ENCODE peak calls at places on chromosome 7, in seven cellular contexts. C is NB4, Z is IMR-90, J is osteoblast, A is heart left ventricle, E is transverse colon, D is right atrium auricular region. Y is an unnamed sample.

GRCh38 chr7:22193361-22194016 is 163.5 kb downstream of the RAPGEF5 start:
- DNase-seq in J (no peak), C (no peak), A (peak), D (no peak), Z (peak), E (no peak), Y (no peak)

GRCh38 chr7:128076831-128077271 is 45.6 kb upstream of the LRRC4 start:
- DNase-seq in J (no peak), Z (no peak), C (peak), A (peak), D (peak), E (peak), Y (no peak)

GRCh38 chr7:8594115-8594514 is 160.7 kb downstream of the NXPH1 start:
- DNase-seq in A (no peak), Z (no peak), D (no peak), J (no peak), C (no peak), E (no peak), Y (no peak)

GRCh38 chr7:2993868-2994267 is 49.8 kb downstream of the CARD11 start:
- DNase-seq in Z (no peak), J (no peak), A (no peak), E (peak), D (no peak), C (no peak), Y (no peak)

GRCh38 chr7:69564454-69565417 is 33.5 kb upstream of the AUTS2 start:
- DNase-seq in A (peak), Z (no peak), D (no peak), J (peak), C (peak), E (no peak), Y (no peak)

GRCh38 chr7:122300607-122301079 is 3.9 kb downstream of the FEZF1 start:
- DNase-seq in Z (no peak), E (no peak), A (no peak), C (no peak), D (no peak), J (peak), Y (peak)

GRCh38 chr7:101990811-101991418 is 173.5 kb downstream of the CUX1 start:
- DNase-seq in A (no peak), D (no peak), C (peak), J (no peak), Z (no peak), E (peak), Y (no peak)

GRCh38 chr7:13933106-13933505 is 56.4 kb downstream of the ETV1 start:
- DNase-seq in E (no peak), A (no peak), J (peak), C (no peak), D (no peak), Z (peak), Y (no peak)

GRCh38 chr7:145269418-145270161 is 433.7 kb upstream of the TPK1 start:
- DNase-seq in A (no peak), C (peak), Z (no peak), D (no peak), E (no peak), J (no peak), Y (no peak)

GRCh38 chr7:48101880-48102448 is 12.9 kb downstream of the UPP1 start:
- DNase-seq in Z (no peak), C (peak), A (no peak), D (no peak), E (no peak), J (no peak), Y (no peak)

GRCh38 chr7:15334524-15335269 is 227.1 kb downstream of the AGMO start:
- DNase-seq in A (no peak), D (no peak), E (no peak), C (no peak), J (no peak), Z (no peak), Y (no peak)

GRCh38 chr7:29258951-29259350 is 64.4 kb downstream of the CHN2 start:
- DNase-seq in J (no peak), D (no peak), C (no peak), E (no peak), Z (no peak), A (no peak), Y (no peak)

GRCh38 chr7:99928994-99929729 is at the start of gene GJC3:
- DNase-seq in A (peak), J (peak), Z (peak), D (peak), C (peak), E (peak), Y (no peak)

GRCh38 chr7:111168182-111168581 is 77.3 kb downstream of the LRRN3 start:
- DNase-seq in J (no peak), C (no peak), A (no peak), Z (peak), D (no peak), E (no peak), Y (peak)

GRCh38 chr7:44292876-44293560 is 32.4 kb downstream of the CAMK2B start:
- DNase-seq in C (no peak), Z (no peak), J (peak), E (peak), A (peak), D (peak), Y (no peak)

GRCh38 chr7:122886357-122887081 is at the start of gene CADPS2:
- DNase-seq in D (peak), Z (peak), E (peak), A (peak), J (peak), C (no peak), Y (peak)

GRCh38 chr7:47539398-47540052 is 42.4 kb downstream of the TNS3 start:
- DNase-seq in J (peak), D (no peak), E (no peak), A (no peak), Z (peak), C (no peak), Y (no peak)

GRCh38 chr7:115260381-115260780 is 338.5 kb downstream of the MDFIC start:
- DNase-seq in J (no peak), D (no peak), E (no peak), Z (peak), A (no peak), C (no peak), Y (no peak)

GRCh38 chr7:96380111-96380512 is 58.2 kb upstream of the SLC25A13 start:
- DNase-seq in J (no peak), Z (no peak), E (no peak), C (no peak), D (no peak), A (no peak), Y (no peak)

GRCh38 chr7:2405201-2405600 is 1.8 kb downstream of the CHST12 start:
- DNase-seq in Z (no peak), A (no peak), C (no peak), J (peak), E (no peak), D (no peak), Y (no peak)

GRCh38 chr7:114879554-114879953 is 42.3 kb upstream of the MDFIC start:
- DNase-seq in C (no peak), A (no peak), E (no peak), J (no peak), Z (peak), D (no peak), Y (no peak)

GRCh38 chr7:111593343-111593742 is 31.1 kb upstream of the IMMP2L start:
- DNase-seq in E (no peak), J (no peak), D (no peak), A (no peak), C (no peak), Z (no peak), Y (no peak)

GRCh38 chr7:51665045-51665785 is 348.6 kb upstream of the COBL start:
- DNase-seq in C (peak), E (no peak), J (no peak), D (no peak), A (no peak), Z (no peak), Y (no peak)

GRCh38 chr7:99623091-99623693 is 6.4 kb downstream of the ZSCAN25 start:
- DNase-seq in E (no peak), J (no peak), Z (no peak), C (peak), D (peak), A (no peak), Y (no peak)

GRCh38 chr7:137592232-137592896 is 248.8 kb upstream of the PTN start:
- DNase-seq in Z (peak), J (peak), C (peak), E (peak), D (peak), A (peak), Y (no peak)

GRCh38 chr7:36244429-36244828 is 91.4 kb downstream of the EEPD1 start:
- DNase-seq in D (no peak), A (no peak), E (no peak), J (no peak), Z (no peak), C (no peak), Y (no peak)

GRCh38 chr7:155224116-155224811 is 73.4 kb upstream of the INSIG1 start:
- DNase-seq in A (no peak), E (no peak), J (peak), Z (no peak), D (no peak), C (no peak), Y (no peak)

GRCh38 chr7:142566291-142566690 is 183.0 kb upstream of the PRSS1 start:
- DNase-seq in E (no peak), J (no peak), A (no peak), C (no peak), Z (no peak), D (no peak), Y (no peak)

GRCh38 chr7:74483402-74484336 is 30.0 kb downstream of the GTF2IRD1 start:
- DNase-seq in A (peak), C (no peak), D (no peak), J (peak), Z (peak), E (no peak), Y (peak)

GRCh38 chr7:44448456-44448855 is 42.0 kb downstream of the NUDCD3 start:
- DNase-seq in C (no peak), J (no peak), A (no peak), D (no peak), Z (peak), E (no peak), Y (no peak)

GRCh38 chr7:48088559-48089414 is at the start of gene UPP1:
- DNase-seq in J (peak), E (peak), Z (peak), D (peak), C (peak), A (peak), Y (peak)

GRCh38 chr7:156560075-156560474 is 80.5 kb upstream of the RNF32 start:
- DNase-seq in J (no peak), Z (no peak), E (no peak), D (peak), A (no peak), C (peak), Y (no peak)

GRCh38 chr7:100398239-100398638 is 25.0 kb downstream of the PILRA start:
- DNase-seq in C (no peak), A (no peak), Z (no peak), J (no peak), E (no peak), D (no peak), Y (no peak)

GRCh38 chr7:123748171-123748733 is 551 bp downstream of the WASL start:
- DNase-seq in E (peak), D (peak), C (peak), Z (peak), J (peak), A (peak), Y (no peak)

DNA sequence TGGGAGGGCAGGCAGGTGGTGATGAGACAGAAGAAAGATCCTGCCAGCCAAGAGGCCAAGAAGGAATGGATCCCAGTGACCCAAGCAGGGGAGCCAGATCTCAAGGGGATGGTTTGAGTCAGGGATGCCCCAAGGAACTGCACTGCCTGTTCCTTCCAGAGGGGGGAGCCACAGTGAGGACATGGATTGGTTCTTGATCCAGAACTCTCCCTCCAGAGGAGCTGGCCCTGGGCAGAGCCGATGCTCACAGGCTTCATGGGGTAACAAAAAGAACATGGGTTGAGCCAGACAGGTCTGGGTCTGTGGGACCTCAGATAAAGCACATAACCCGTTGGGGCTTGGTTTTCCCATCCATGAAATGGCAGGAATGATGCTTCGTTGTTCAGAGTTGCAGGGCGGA is 4.6 kb upstream of the DENND2A start:
- DNase-seq in J (peak), Z (no peak), E (no peak), D (no peak), C (peak), A (no peak), Y (no peak)
- TF ChIP-seq CTCF in J (peak), Z (peak), E (no peak), D (no peak), C (peak), A (peak), Y (peak)

GRCh38 chr7:27123021-27123476 is 7.5 kb downstream of the HOXA4 start:
- DNase-seq in J (peak), E (no peak), C (no peak), Z (peak), A (no peak), D (no peak), Y (no peak)
- H3K4me3 ChIP-seq in J (no peak), E (peak), C (no peak), Z (peak), A (peak), D (no peak), Y (no peak)

GRCh38 chr7:108972009-108972408 is 402.3 kb downstream of the DNAJB9 start:
- DNase-seq in D (no peak), A (no peak), E (no peak), Z (no peak), C (no peak), J (no peak), Y (no peak)

DNA sequence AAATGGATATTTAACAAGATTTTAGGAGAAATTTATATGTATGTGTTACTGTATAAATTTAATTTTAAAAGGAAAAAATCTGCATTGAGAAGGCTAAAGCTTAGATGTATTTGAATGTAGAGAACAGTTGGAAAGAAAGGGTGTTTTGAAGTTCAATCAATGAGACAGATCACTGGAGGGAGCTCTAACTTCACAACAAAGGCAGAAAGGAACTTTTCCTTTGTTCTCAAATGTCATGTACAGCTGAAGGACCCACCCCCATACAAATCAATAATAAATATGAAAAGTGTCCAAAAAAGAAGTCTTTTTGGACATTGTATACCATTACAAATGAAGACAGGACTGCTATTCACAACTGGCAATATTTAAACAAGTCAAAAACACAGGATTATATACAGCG is 403.4 kb downstream of the DNAJB9 start:
- DNase-seq in J (no peak), Z (no peak), A (no peak), D (no peak), E (no peak), C (peak), Y (no peak)
- TF ChIP-seq CTCF in J (no peak), Z (no peak), A (no peak), D (no peak), E (no peak), C (no peak), Y (peak)

DNA sequence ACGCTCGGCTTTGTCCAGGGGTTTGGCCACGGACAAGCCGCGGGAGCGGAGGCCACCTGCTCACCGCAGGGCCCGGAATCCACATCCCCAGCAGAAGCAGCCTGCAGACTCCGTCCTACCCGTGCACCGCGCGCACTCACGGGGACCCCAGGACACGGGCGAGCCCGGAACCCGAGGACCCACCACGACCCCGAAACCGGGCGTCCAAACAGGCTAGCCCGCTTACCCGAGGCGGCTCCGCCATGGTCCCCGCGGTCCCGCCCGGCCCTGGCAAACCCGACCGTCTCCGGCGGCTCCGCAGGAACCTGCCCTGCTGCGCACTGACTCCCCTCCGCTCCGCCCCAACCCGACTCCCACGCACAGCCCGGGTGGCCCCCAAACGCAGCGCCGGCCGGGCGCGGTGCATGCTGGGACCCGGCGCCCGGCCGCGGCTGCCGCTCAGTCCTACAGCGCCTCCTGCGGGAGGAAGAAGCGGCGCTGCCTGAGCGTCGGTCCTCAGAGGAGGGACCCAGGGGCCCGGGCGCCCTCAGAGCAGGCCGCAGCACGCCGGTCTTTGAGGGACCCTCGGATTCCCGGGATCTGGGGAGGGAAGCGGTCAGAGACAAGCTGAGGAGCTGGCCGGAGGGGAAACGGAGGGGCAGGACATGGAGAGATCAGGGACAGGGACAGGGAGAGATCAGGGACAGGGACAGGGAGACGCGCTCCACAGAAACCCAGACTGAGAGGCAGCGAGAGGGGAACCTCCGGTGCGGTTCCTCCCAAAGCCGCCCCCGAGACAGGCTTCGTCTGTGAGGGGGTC is at the start of gene ZNF786:
- DNase-seq in D (peak), C (peak), A (peak), Z (peak), J (peak), E (peak), Y (peak)
- H3K4me3 ChIP-seq in D (peak), C (peak), A (peak), Z (peak), J (peak), E (peak), Y (peak)

GRCh38 chr7:159114981-159115380 is 29.7 kb downstream of the VIPR2 start:
- DNase-seq in A (no peak), E (no peak), Z (no peak), J (no peak), D (no peak), C (no peak), Y (no peak)
- TF ChIP-seq CTCF in A (no peak), E (no peak), Z (no peak), J (no peak), D (no peak), C (no peak), Y (no peak)

DNA sequence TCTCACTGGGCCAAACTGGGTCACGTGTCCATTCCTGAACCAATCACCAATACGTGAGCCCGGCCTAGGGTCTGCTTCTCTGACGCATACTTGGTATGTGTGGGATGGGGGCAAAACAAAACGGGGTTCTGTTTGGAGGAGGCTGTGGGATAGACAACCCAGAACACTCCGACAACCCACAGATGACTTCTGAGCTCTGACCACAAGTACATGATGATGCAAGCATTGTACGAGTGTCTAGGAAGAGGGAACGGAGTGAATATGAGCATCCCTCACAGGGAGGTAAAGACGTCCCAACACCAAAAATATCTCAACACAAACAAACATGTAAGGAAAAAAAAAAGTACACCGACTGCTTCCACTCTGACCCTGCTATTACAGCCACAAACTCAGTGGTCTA is 5.6 kb downstream of the DAGLB start:
- DNase-seq in E (no peak), A (no peak), J (no peak), Z (peak), D (no peak), C (peak), Y (no peak)
- H3K4me3 ChIP-seq in E (no peak), A (no peak), J (no peak), Z (no peak), D (no peak), C (no peak), Y (no peak)

DNA sequence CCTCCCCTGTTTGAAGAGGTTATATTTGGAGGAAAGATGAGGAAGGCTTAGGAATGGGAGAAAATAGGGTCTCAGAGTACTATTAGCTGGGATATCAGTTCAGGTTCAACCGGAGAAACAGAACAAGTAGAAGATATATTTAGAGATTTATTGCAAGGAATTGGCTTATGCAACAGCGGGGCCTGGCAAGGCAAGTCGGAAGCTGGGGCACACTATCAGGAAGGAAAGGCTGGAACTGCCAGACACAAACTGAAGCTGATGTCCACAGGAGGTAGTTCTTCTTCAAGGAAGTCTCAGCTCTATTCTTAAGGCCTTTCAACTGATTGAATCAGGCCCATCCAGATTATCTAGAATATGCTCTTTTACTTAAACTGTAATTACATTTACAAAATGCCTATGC is 939.6 kb upstream of the C7orf33 start:
- DNase-seq in J (no peak), A (no peak), C (no peak), E (no peak), D (no peak), Z (no peak), Y (no peak)
- TF ChIP-seq CTCF in J (no peak), A (no peak), C (no peak), E (no peak), D (no peak), Z (no peak), Y (no peak)

GRCh38 chr7:55555160-55555559 is 17.1 kb downstream of the VOPP1 start:
- DNase-seq in Z (no peak), J (no peak), E (no peak), C (no peak), D (no peak), A (no peak), Y (no peak)

GRCh38 chr7:55558962-55559920 is 13.1 kb downstream of the VOPP1 start:
- DNase-seq in Z (no peak), D (no peak), A (no peak), E (no peak), J (peak), C (no peak), Y (no peak)

GRCh38 chr7:55556492-55556891 is 15.8 kb downstream of the VOPP1 start:
- DNase-seq in Z (no peak), J (no peak), C (no peak), E (no peak), D (no peak), A (no peak), Y (no peak)

GRCh38 chr7:55556031-55556430 is 16.3 kb downstream of the VOPP1 start:
- DNase-seq in J (no peak), C (no peak), D (no peak), A (no peak), E (no peak), Z (no peak), Y (no peak)

DNA sequence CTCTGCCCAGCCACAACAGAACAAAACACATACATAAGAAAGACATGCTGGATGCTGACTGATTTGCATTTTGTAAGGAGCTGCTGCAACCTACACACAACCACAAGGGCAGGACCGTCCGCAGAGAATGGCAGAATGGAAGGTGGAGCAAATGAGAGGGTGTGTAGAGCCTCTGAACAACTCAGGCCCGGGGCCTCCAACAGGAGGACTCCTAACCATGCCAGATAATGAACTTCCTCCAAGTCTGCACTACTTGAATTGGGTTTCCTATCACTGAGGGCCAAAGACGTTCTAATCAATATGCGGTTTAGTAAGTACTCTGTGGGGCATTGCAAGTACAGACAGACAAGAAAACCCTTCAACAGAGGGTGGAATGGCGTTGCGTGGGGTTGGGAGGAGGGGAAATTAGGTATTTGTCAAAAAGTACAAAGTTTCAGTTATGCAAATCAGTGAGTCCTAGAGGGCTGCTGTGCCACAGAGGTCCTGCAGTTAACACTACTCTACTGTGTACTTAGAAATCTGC is 14.6 kb downstream of the VOPP1 start:
- DNase-seq in Z (no peak), J (no peak), A (no peak), E (no peak), C (no peak), D (no peak), Y (no peak)
- H3K4me3 ChIP-seq in Z (no peak), J (no peak), A (no peak), E (no peak), C (no peak), D (no peak), Y (no peak)